ENCODE peak calls at places on chromosomes 1 and 21, in seven cellular contexts. One of them, this sample, is unnamed.

GRCh38 chr1:176717052-176717754 is 254.2 kb downstream of the PAPPA2 start:
- DNase-seq in Peyer's patch: no peak
- DNase-seq in thyroid gland: no peak
- DNase-seq in lower lobe of right lung: no peak
- DNase-seq in dorsolateral prefrontal cortex: peak
- DNase-seq in fibroblast of pulmonary artery: no peak
- DNase-seq in fibroblast of lung: no peak
- DNase-seq in this sample: no peak

GRCh38 chr1:220785166-220786056 is 1.3 kb upstream of the MTARC1 start:
- DNase-seq in Peyer's patch: no peak
- DNase-seq in thyroid gland: peak
- DNase-seq in lower lobe of right lung: no peak
- DNase-seq in dorsolateral prefrontal cortex: no peak
- DNase-seq in fibroblast of pulmonary artery: no peak
- DNase-seq in fibroblast of lung: no peak
- DNase-seq in this sample: no peak

GRCh38 chr1:205492201-205492667 is 12.2 kb upstream of the CDK18 start:
- DNase-seq in Peyer's patch: no peak
- DNase-seq in thyroid gland: no peak
- DNase-seq in lower lobe of right lung: no peak
- DNase-seq in dorsolateral prefrontal cortex: no peak
- DNase-seq in fibroblast of pulmonary artery: no peak
- DNase-seq in fibroblast of lung: no peak
- DNase-seq in this sample: no peak

GRCh38 chr1:152942161-152942560 is 4.8 kb upstream of the SPRR5 start:
- DNase-seq in Peyer's patch: no peak
- DNase-seq in thyroid gland: no peak
- DNase-seq in lower lobe of right lung: no peak
- DNase-seq in dorsolateral prefrontal cortex: no peak
- DNase-seq in fibroblast of pulmonary artery: no peak
- DNase-seq in fibroblast of lung: no peak
- DNase-seq in this sample: no peak

GRCh38 chr1:164638506-164639202 is 79.7 kb downstream of the PBX1 start:
- DNase-seq in Peyer's patch: no peak
- DNase-seq in thyroid gland: no peak
- DNase-seq in lower lobe of right lung: no peak
- DNase-seq in dorsolateral prefrontal cortex: no peak
- DNase-seq in fibroblast of pulmonary artery: no peak
- DNase-seq in fibroblast of lung: no peak
- DNase-seq in this sample: no peak

GRCh38 chr1:9384751-9385245 is 92.1 kb downstream of the SPSB1 start:
- DNase-seq in Peyer's patch: peak
- DNase-seq in thyroid gland: peak
- DNase-seq in lower lobe of right lung: no peak
- DNase-seq in dorsolateral prefrontal cortex: no peak
- DNase-seq in fibroblast of pulmonary artery: no peak
- DNase-seq in fibroblast of lung: no peak
- DNase-seq in this sample: no peak

GRCh38 chr1:198156111-198156744 is 570 bp upstream of the NEK7 start:
- DNase-seq in Peyer's patch: peak
- DNase-seq in thyroid gland: peak
- DNase-seq in lower lobe of right lung: peak
- DNase-seq in dorsolateral prefrontal cortex: no peak
- DNase-seq in fibroblast of pulmonary artery: peak
- DNase-seq in fibroblast of lung: peak
- DNase-seq in this sample: peak

GRCh38 chr1:205279986-205280385 is 41.6 kb downstream of the NUAK2 start:
- DNase-seq in Peyer's patch: no peak
- DNase-seq in thyroid gland: no peak
- DNase-seq in lower lobe of right lung: no peak
- DNase-seq in dorsolateral prefrontal cortex: no peak
- DNase-seq in fibroblast of pulmonary artery: no peak
- DNase-seq in fibroblast of lung: no peak
- DNase-seq in this sample: no peak

GRCh38 chr1:219293440-219293839 is 119.8 kb downstream of the LYPLAL1 start:
- DNase-seq in Peyer's patch: no peak
- DNase-seq in thyroid gland: no peak
- DNase-seq in lower lobe of right lung: no peak
- DNase-seq in dorsolateral prefrontal cortex: no peak
- DNase-seq in fibroblast of pulmonary artery: peak
- DNase-seq in fibroblast of lung: no peak
- DNase-seq in this sample: no peak

GRCh38 chr1:61142726-61143500 is 60.6 kb downstream of the NFIA start:
- DNase-seq in Peyer's patch: no peak
- DNase-seq in thyroid gland: peak
- DNase-seq in lower lobe of right lung: no peak
- DNase-seq in dorsolateral prefrontal cortex: no peak
- DNase-seq in fibroblast of pulmonary artery: no peak
- DNase-seq in fibroblast of lung: no peak
- DNase-seq in this sample: no peak

GRCh38 chr1:3396411-3396810 is 58.1 kb upstream of the ARHGEF16 start:
- DNase-seq in Peyer's patch: no peak
- DNase-seq in thyroid gland: no peak
- DNase-seq in lower lobe of right lung: no peak
- DNase-seq in dorsolateral prefrontal cortex: no peak
- DNase-seq in fibroblast of pulmonary artery: no peak
- DNase-seq in fibroblast of lung: no peak
- DNase-seq in this sample: no peak

GRCh38 chr21:41433566-41433965 is 7.5 kb downstream of the MX1 start:
- DNase-seq in Peyer's patch: no peak
- DNase-seq in thyroid gland: no peak
- DNase-seq in lower lobe of right lung: no peak
- DNase-seq in dorsolateral prefrontal cortex: no peak
- DNase-seq in fibroblast of pulmonary artery: no peak
- DNase-seq in fibroblast of lung: no peak
- DNase-seq in this sample: no peak

GRCh38 chr1:113147073-113147625 is 74.2 kb downstream of the LRIG2 start:
- DNase-seq in Peyer's patch: no peak
- DNase-seq in thyroid gland: no peak
- DNase-seq in lower lobe of right lung: no peak
- DNase-seq in dorsolateral prefrontal cortex: no peak
- DNase-seq in fibroblast of pulmonary artery: no peak
- DNase-seq in fibroblast of lung: no peak
- DNase-seq in this sample: no peak

GRCh38 chr1:15764269-15764764 is 5.7 kb downstream of the FBLIM1 start:
- DNase-seq in Peyer's patch: peak
- DNase-seq in thyroid gland: no peak
- DNase-seq in lower lobe of right lung: no peak
- DNase-seq in dorsolateral prefrontal cortex: no peak
- DNase-seq in fibroblast of pulmonary artery: no peak
- DNase-seq in fibroblast of lung: no peak
- DNase-seq in this sample: no peak

GRCh38 chr1:226548281-226549093 is at the start of gene STUM:
- DNase-seq in Peyer's patch: peak
- DNase-seq in thyroid gland: peak
- DNase-seq in lower lobe of right lung: no peak
- DNase-seq in dorsolateral prefrontal cortex: peak
- DNase-seq in fibroblast of pulmonary artery: peak
- DNase-seq in fibroblast of lung: peak
- DNase-seq in this sample: no peak

GRCh38 chr1:226702957-226703831 is 35.9 kb downstream of the ITPKB start:
- DNase-seq in Peyer's patch: peak
- DNase-seq in thyroid gland: peak
- DNase-seq in lower lobe of right lung: peak
- DNase-seq in dorsolateral prefrontal cortex: peak
- DNase-seq in fibroblast of pulmonary artery: peak
- DNase-seq in fibroblast of lung: peak
- DNase-seq in this sample: no peak

GRCh38 chr21:15210235-15210678 is 145.5 kb upstream of the NRIP1 start:
- DNase-seq in Peyer's patch: no peak
- DNase-seq in thyroid gland: no peak
- DNase-seq in lower lobe of right lung: peak
- DNase-seq in dorsolateral prefrontal cortex: no peak
- DNase-seq in fibroblast of pulmonary artery: peak
- DNase-seq in fibroblast of lung: no peak
- DNase-seq in this sample: no peak

GRCh38 chr1:116487583-116487982 is 83.2 kb downstream of the CD58 start:
- DNase-seq in Peyer's patch: no peak
- DNase-seq in thyroid gland: no peak
- DNase-seq in lower lobe of right lung: no peak
- DNase-seq in dorsolateral prefrontal cortex: no peak
- DNase-seq in fibroblast of pulmonary artery: no peak
- DNase-seq in fibroblast of lung: no peak
- DNase-seq in this sample: no peak

DNA sequence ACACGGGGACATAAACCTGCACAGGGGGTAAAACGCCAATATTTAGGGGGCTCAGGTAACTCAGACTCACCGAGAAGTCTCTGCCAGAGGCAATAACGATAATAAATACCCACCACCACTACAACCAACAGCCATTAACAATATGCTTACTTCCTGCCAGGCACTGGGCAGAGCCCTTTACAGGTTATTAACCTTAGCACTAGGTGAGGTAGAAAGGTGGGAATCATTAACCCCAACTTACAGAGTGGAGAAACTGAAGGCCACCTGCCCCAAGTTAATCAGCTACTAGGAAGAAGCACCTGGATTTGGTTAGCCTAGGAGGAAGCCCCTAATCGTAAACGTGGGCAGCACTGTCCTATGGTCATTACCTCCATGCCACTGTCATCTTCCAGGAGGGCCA is 110.1 kb downstream of the UBR4 start:
- DNase-seq in Peyer's patch: no peak
- DNase-seq in thyroid gland: no peak
- DNase-seq in lower lobe of right lung: no peak
- DNase-seq in dorsolateral prefrontal cortex: no peak
- DNase-seq in fibroblast of pulmonary artery: no peak
- DNase-seq in fibroblast of lung: no peak
- DNase-seq in this sample: no peak
- H3K4me3 ChIP-seq in Peyer's patch: no peak
- H3K4me3 ChIP-seq in thyroid gland: no peak
- H3K4me3 ChIP-seq in lower lobe of right lung: no peak
- H3K4me3 ChIP-seq in dorsolateral prefrontal cortex: no peak
- H3K4me3 ChIP-seq in fibroblast of pulmonary artery: no peak
- H3K4me3 ChIP-seq in fibroblast of lung: no peak
- H3K4me3 ChIP-seq in this sample: no peak

GRCh38 chr1:17228619-17229018 is 20.3 kb upstream of the PADI3 start:
- DNase-seq in Peyer's patch: no peak
- DNase-seq in thyroid gland: no peak
- DNase-seq in lower lobe of right lung: no peak
- DNase-seq in dorsolateral prefrontal cortex: no peak
- DNase-seq in fibroblast of pulmonary artery: no peak
- DNase-seq in fibroblast of lung: no peak
- DNase-seq in this sample: no peak

GRCh38 chr1:17230671-17231310 is 18.1 kb upstream of the PADI3 start:
- DNase-seq in Peyer's patch: no peak
- DNase-seq in thyroid gland: no peak
- DNase-seq in lower lobe of right lung: no peak
- DNase-seq in dorsolateral prefrontal cortex: no peak
- DNase-seq in fibroblast of pulmonary artery: no peak
- DNase-seq in fibroblast of lung: no peak
- DNase-seq in this sample: no peak

GRCh38 chr1:17229379-17229778 is 19.5 kb upstream of the PADI3 start:
- DNase-seq in Peyer's patch: no peak
- DNase-seq in thyroid gland: no peak
- DNase-seq in lower lobe of right lung: no peak
- DNase-seq in dorsolateral prefrontal cortex: no peak
- DNase-seq in fibroblast of pulmonary artery: no peak
- DNase-seq in fibroblast of lung: no peak
- DNase-seq in this sample: no peak

GRCh38 chr1:17227358-17227915 is 21.5 kb upstream of the PADI3 start:
- DNase-seq in Peyer's patch: no peak
- DNase-seq in thyroid gland: peak
- DNase-seq in lower lobe of right lung: no peak
- DNase-seq in dorsolateral prefrontal cortex: no peak
- DNase-seq in fibroblast of pulmonary artery: no peak
- DNase-seq in fibroblast of lung: no peak
- DNase-seq in this sample: no peak

GRCh38 chr1:17230106-17230505 is 18.8 kb upstream of the PADI3 start:
- DNase-seq in Peyer's patch: no peak
- DNase-seq in thyroid gland: no peak
- DNase-seq in lower lobe of right lung: no peak
- DNase-seq in dorsolateral prefrontal cortex: no peak
- DNase-seq in fibroblast of pulmonary artery: no peak
- DNase-seq in fibroblast of lung: no peak
- DNase-seq in this sample: no peak
- TF ChIP-seq CTCF in Peyer's patch: no peak
- TF ChIP-seq CTCF in thyroid gland: no peak
- TF ChIP-seq CTCF in lower lobe of right lung: no peak
- TF ChIP-seq CTCF in dorsolateral prefrontal cortex: no peak
- TF ChIP-seq CTCF in fibroblast of pulmonary artery: no peak
- TF ChIP-seq CTCF in fibroblast of lung: no peak
- TF ChIP-seq CTCF in this sample: no peak

DNA sequence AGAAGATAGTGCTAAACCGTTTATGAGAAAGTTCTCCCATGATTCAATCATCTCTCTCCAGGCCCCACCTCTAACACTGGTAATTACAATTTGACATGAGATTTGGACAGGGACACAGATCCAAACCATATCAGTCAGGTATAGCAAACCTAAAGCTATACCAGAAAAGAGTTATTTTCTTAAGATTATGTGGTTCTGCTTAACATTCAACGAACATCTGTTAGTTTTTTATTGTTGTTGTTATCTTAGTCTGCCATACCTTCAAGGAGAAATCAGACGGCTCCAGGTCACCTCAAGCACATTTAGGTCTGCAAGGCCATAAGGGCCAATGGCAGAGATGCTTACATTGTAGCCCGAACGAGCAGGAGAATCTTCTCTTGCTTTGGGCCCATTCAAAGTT is 89.5 kb upstream of the ETV3 start:
- DNase-seq in Peyer's patch: no peak
- DNase-seq in thyroid gland: no peak
- DNase-seq in lower lobe of right lung: no peak
- DNase-seq in dorsolateral prefrontal cortex: no peak
- DNase-seq in fibroblast of pulmonary artery: no peak
- DNase-seq in fibroblast of lung: no peak
- DNase-seq in this sample: no peak
- H3K4me3 ChIP-seq in Peyer's patch: no peak
- H3K4me3 ChIP-seq in thyroid gland: no peak
- H3K4me3 ChIP-seq in lower lobe of right lung: no peak
- H3K4me3 ChIP-seq in dorsolateral prefrontal cortex: no peak
- H3K4me3 ChIP-seq in fibroblast of pulmonary artery: no peak
- H3K4me3 ChIP-seq in fibroblast of lung: no peak
- H3K4me3 ChIP-seq in this sample: no peak

DNA sequence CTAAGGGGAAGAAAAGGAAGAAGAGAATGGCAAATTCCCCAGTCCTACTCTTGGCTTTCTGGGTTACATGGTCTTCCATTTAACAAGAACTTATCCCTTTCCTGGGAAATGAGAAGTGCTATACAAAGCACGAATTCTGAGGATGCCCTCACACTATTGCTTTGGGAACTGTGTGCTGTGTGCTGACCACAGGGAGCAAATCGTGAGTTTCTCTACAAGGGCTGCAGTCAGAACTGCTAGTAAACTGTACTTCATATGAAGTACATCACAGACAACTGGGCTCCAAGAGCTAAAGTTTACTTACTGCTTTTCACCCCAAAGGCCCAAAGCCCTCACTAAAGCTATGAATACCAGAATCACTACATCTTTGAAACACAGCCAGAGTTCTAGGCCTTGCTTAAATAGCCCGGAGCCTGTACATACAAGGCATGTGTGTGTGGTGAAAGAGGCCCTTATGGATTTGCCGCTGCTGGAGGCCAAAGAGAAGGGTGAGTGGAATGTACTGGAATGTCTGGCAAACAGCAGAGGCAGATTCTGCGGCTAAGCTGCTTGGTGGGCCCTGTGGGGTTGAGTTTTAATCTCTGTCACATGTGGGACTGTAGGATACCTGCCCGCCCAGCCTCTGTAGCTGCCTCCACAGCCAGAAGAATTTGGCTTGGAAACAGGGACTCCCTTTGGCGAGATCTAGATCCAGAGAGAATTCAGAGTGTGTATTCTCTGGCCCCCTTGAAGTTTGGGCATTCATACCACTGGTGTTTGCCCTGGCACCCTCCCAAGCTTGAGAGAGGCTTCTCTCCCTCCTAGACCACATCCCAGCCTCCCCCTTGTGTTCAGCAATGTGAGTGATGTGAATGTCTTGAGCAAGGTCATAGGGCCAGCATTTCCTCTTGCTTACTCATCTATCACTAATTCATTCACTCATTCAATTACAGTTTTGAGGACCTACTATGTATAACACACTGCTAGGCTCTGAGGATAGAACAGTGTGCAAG is 21.9 kb upstream of the TRIM67 start:
- DNase-seq in Peyer's patch: no peak
- DNase-seq in thyroid gland: no peak
- DNase-seq in lower lobe of right lung: no peak
- DNase-seq in dorsolateral prefrontal cortex: no peak
- DNase-seq in fibroblast of pulmonary artery: peak
- DNase-seq in fibroblast of lung: peak
- DNase-seq in this sample: no peak
- TF ChIP-seq CTCF in Peyer's patch: no peak
- TF ChIP-seq CTCF in thyroid gland: no peak
- TF ChIP-seq CTCF in lower lobe of right lung: no peak
- TF ChIP-seq CTCF in dorsolateral prefrontal cortex: no peak
- TF ChIP-seq CTCF in fibroblast of pulmonary artery: no peak
- TF ChIP-seq CTCF in fibroblast of lung: no peak
- TF ChIP-seq CTCF in this sample: no peak